ENCODE peak calls at places on chromosomes 4 and X, in five cellular contexts. One of them, this sample, is unnamed.

GRCh38 chrX:151796576-151796975 is 62.0 kb downstream of the CNGA2 start:
- DNase-seq in H7: no peak
- DNase-seq in ecto neural progenitor cell: no peak
- DNase-seq in pons: no peak
- DNase-seq in M059J: peak
- DNase-seq in this sample: no peak

GRCh38 chr4:75916091-75916661 is 13.9 kb upstream of the PPEF2 start:
- DNase-seq in pons: peak
- DNase-seq in H7: peak
- DNase-seq in ecto neural progenitor cell: peak
- DNase-seq in M059J: peak
- DNase-seq in this sample: peak

GRCh38 chr4:7364979-7365378 is 69.8 kb downstream of the PSAPL1 start:
- DNase-seq in M059J: no peak
- DNase-seq in pons: no peak
- DNase-seq in ecto neural progenitor cell: no peak
- DNase-seq in H7: no peak
- DNase-seq in this sample: no peak

GRCh38 chr4:166324321-166324720 is 451.3 kb downstream of the TLL1 start:
- DNase-seq in M059J: peak
- DNase-seq in pons: no peak
- DNase-seq in ecto neural progenitor cell: peak
- DNase-seq in H7: peak
- DNase-seq in this sample: peak

GRCh38 chr4:179196511-179196910 is 1754.3 kb upstream of the AGA start:
- DNase-seq in pons: no peak
- DNase-seq in M059J: peak
- DNase-seq in ecto neural progenitor cell: no peak
- DNase-seq in H7: peak
- DNase-seq in this sample: no peak

GRCh38 chrX:103220511-103221406 is 5.9 kb downstream of the BEX4 start:
- DNase-seq in H7: peak
- DNase-seq in pons: no peak
- DNase-seq in M059J: no peak
- DNase-seq in ecto neural progenitor cell: no peak
- DNase-seq in this sample: no peak

GRCh38 chrX:111035256-111035655 is 60.7 kb upstream of the PAK3 start:
- DNase-seq in M059J: peak
- DNase-seq in ecto neural progenitor cell: no peak
- DNase-seq in H7: no peak
- DNase-seq in pons: no peak
- DNase-seq in this sample: no peak

GRCh38 chr4:17662694-17663093 is 48.3 kb downstream of the MED28 start:
- DNase-seq in M059J: peak
- DNase-seq in ecto neural progenitor cell: no peak
- DNase-seq in H7: no peak
- DNase-seq in pons: no peak
- DNase-seq in this sample: no peak

GRCh38 chr4:114257516-114257915 is 278.1 kb upstream of the ARSJ start:
- DNase-seq in ecto neural progenitor cell: no peak
- DNase-seq in pons: no peak
- DNase-seq in M059J: no peak
- DNase-seq in H7: no peak
- DNase-seq in this sample: no peak

GRCh38 chr4:71545168-71545567 is 206.3 kb downstream of the SLC4A4 start:
- DNase-seq in pons: no peak
- DNase-seq in ecto neural progenitor cell: no peak
- DNase-seq in H7: no peak
- DNase-seq in M059J: peak
- DNase-seq in this sample: no peak

GRCh38 chrX:154732421-154733071 is 18.3 kb downstream of the GAB3 start:
- DNase-seq in pons: no peak
- DNase-seq in ecto neural progenitor cell: no peak
- DNase-seq in H7: no peak
- DNase-seq in M059J: peak
- DNase-seq in this sample: no peak

GRCh38 chr4:147526272-147526654 is 45.4 kb downstream of the EDNRA start:
- DNase-seq in ecto neural progenitor cell: no peak
- DNase-seq in pons: no peak
- DNase-seq in M059J: no peak
- DNase-seq in H7: peak
- DNase-seq in this sample: peak

GRCh38 chr4:69025191-69025998 is 70.9 kb upstream of the UGT2B7 start:
- DNase-seq in H7: peak
- DNase-seq in M059J: peak
- DNase-seq in pons: no peak
- DNase-seq in ecto neural progenitor cell: peak
- DNase-seq in this sample: peak

GRCh38 chrX:72540318-72540717 is 32.3 kb downstream of the HDAC8 start:
- DNase-seq in M059J: peak
- DNase-seq in pons: peak
- DNase-seq in ecto neural progenitor cell: no peak
- DNase-seq in H7: no peak
- DNase-seq in this sample: no peak

GRCh38 chrX:121635141-121635540 is 587.7 kb downstream of the GLUD2 start:
- DNase-seq in M059J: peak
- DNase-seq in pons: no peak
- DNase-seq in H7: no peak
- DNase-seq in ecto neural progenitor cell: no peak
- DNase-seq in this sample: no peak

GRCh38 chr4:1592179-1593037 is 91.7 kb downstream of the FAM53A start:
- DNase-seq in pons: no peak
- DNase-seq in H7: peak
- DNase-seq in M059J: no peak
- DNase-seq in ecto neural progenitor cell: no peak
- DNase-seq in this sample: peak

GRCh38 chr4:145099653-145100052 is 1.5 kb downstream of the ABCE1 start:
- DNase-seq in pons: peak
- DNase-seq in M059J: peak
- DNase-seq in ecto neural progenitor cell: no peak
- DNase-seq in H7: no peak
- DNase-seq in this sample: no peak

GRCh38 chr4:176340871-176341685 is 21.3 kb downstream of the SPCS3 start:
- DNase-seq in H7: peak
- DNase-seq in M059J: peak
- DNase-seq in pons: peak
- DNase-seq in ecto neural progenitor cell: no peak
- DNase-seq in this sample: peak

GRCh38 chr4:141652161-141652778 is 15.9 kb downstream of the IL15 start:
- DNase-seq in pons: peak
- DNase-seq in H7: no peak
- DNase-seq in M059J: peak
- DNase-seq in ecto neural progenitor cell: no peak
- DNase-seq in this sample: no peak

GRCh38 chr4:100008048-100008447 is 58.0 kb upstream of the H2AZ1 start:
- DNase-seq in H7: no peak
- DNase-seq in pons: no peak
- DNase-seq in ecto neural progenitor cell: no peak
- DNase-seq in M059J: peak
- DNase-seq in this sample: no peak

GRCh38 chr4:136183513-136183912 is 1348.8 kb downstream of the PCDH18 start:
- DNase-seq in H7: no peak
- DNase-seq in M059J: no peak
- DNase-seq in pons: no peak
- DNase-seq in ecto neural progenitor cell: no peak
- DNase-seq in this sample: no peak

GRCh38 chr4:57158221-57158620 is 48.0 kb upstream of the IGFBP7 start:
- DNase-seq in M059J: no peak
- DNase-seq in ecto neural progenitor cell: no peak
- DNase-seq in pons: peak
- DNase-seq in H7: no peak
- DNase-seq in this sample: no peak

GRCh38 chrX:85906399-85906798 is 141.0 kb downstream of the CHM start:
- DNase-seq in M059J: no peak
- DNase-seq in H7: no peak
- DNase-seq in pons: no peak
- DNase-seq in ecto neural progenitor cell: no peak
- DNase-seq in this sample: no peak

GRCh38 chrX:20968996-20969395 is 405.2 kb upstream of the CNKSR2 start:
- DNase-seq in H7: no peak
- DNase-seq in M059J: peak
- DNase-seq in ecto neural progenitor cell: no peak
- DNase-seq in pons: no peak
- DNase-seq in this sample: no peak

GRCh38 chrX:16138108-16138427 is 14.7 kb downstream of the GRPR start:
- DNase-seq in ecto neural progenitor cell: no peak
- DNase-seq in pons: no peak
- DNase-seq in M059J: no peak
- DNase-seq in H7: no peak
- DNase-seq in this sample: no peak

GRCh38 chr4:111761531-111761930 is 383.7 kb upstream of the FAM241A start:
- DNase-seq in pons: no peak
- DNase-seq in ecto neural progenitor cell: no peak
- DNase-seq in H7: no peak
- DNase-seq in M059J: no peak
- DNase-seq in this sample: no peak

GRCh38 chr4:14155803-14156202 is 528.3 kb upstream of the BOD1L1 start:
- DNase-seq in H7: no peak
- DNase-seq in ecto neural progenitor cell: no peak
- DNase-seq in pons: no peak
- DNase-seq in M059J: no peak
- DNase-seq in this sample: no peak

GRCh38 chrX:154466036-154466435 is 8.0 kb downstream of the PLXNA3 start:
- DNase-seq in ecto neural progenitor cell: no peak
- DNase-seq in pons: no peak
- DNase-seq in M059J: no peak
- DNase-seq in H7: no peak
- DNase-seq in this sample: no peak

GRCh38 chr4:38860788-38861424 is 4.3 kb upstream of the TLR6 start:
- DNase-seq in M059J: peak
- DNase-seq in H7: peak
- DNase-seq in ecto neural progenitor cell: peak
- DNase-seq in pons: no peak
- DNase-seq in this sample: peak

GRCh38 chrX:74924449-74925209 is 623 bp downstream of the NEXMIF start:
- DNase-seq in ecto neural progenitor cell: peak
- DNase-seq in M059J: no peak
- DNase-seq in H7: peak
- DNase-seq in pons: peak
- DNase-seq in this sample: peak

GRCh38 chr4:93722446-93722845 is 106.1 kb upstream of the ATOH1 start:
- DNase-seq in ecto neural progenitor cell: no peak
- DNase-seq in H7: no peak
- DNase-seq in M059J: no peak
- DNase-seq in pons: no peak
- DNase-seq in this sample: no peak